ENCODE peak calls at places on chromosomes 4 and X, in eight cellular contexts. Q is lower lobe of right lung, I is SK-N-SH, O is spleen, V is PC-3, T is psoas muscle, C is left ventricle myocardium inferior, Z is tibial artery. N is an unnamed sample. For H3K27me3, the result is how much of the 10 kb centered on the place peaks cover.

GRCh38 chr4:144734522-144734921 is 88.6 kb downstream of the HHIP start:
- DNase-seq in Q (no peak), Z (no peak), I (no peak), O (no peak), V (peak), T (no peak), C (no peak), N (no peak)

GRCh38 chr4:150598906-150599305 is 17.0 kb downstream of the MAB21L2 start:
- DNase-seq in V (no peak), T (no peak), Q (no peak), C (no peak), I (no peak), Z (no peak), O (no peak), N (no peak)

GRCh38 chrX:120372667-120373370 is 10.9 kb downstream of the ATP1B4 start:
- DNase-seq in I (no peak), C (no peak), Q (no peak), T (no peak), V (no peak), O (no peak), Z (no peak), N (no peak)

GRCh38 chr4:23174179-23174578 is 481.4 kb downstream of the GBA3 start:
- DNase-seq in O (no peak), T (no peak), Z (no peak), I (no peak), V (no peak), C (no peak), Q (no peak), N (no peak)

GRCh38 chrX:100731441-100732281 is at the start of gene SYTL4:
- DNase-seq in O (peak), V (peak), Z (peak), I (peak), Q (peak), C (peak), T (peak), N (no peak)

GRCh38 chrX:149462849-149463248 is 42.3 kb downstream of the IDS start:
- DNase-seq in I (no peak), Z (no peak), Q (no peak), O (no peak), C (no peak), T (no peak), V (no peak), N (no peak)

GRCh38 chr4:152935138-152935537 is 985 bp upstream of the FHDC1 start:
- DNase-seq in Q (peak), C (no peak), V (peak), O (no peak), T (no peak), Z (no peak), I (no peak), N (no peak)

GRCh38 chr4:10088135-10089010 is 28.2 kb downstream of the WDR1 start:
- DNase-seq in I (no peak), C (no peak), T (peak), O (peak), Z (no peak), V (no peak), Q (peak), N (no peak)

GRCh38 chr4:181877329-181877848 is 365.8 kb upstream of the TENM3 start:
- DNase-seq in O (no peak), V (no peak), Z (no peak), Q (no peak), C (no peak), I (no peak), T (no peak), N (no peak)

DNA sequence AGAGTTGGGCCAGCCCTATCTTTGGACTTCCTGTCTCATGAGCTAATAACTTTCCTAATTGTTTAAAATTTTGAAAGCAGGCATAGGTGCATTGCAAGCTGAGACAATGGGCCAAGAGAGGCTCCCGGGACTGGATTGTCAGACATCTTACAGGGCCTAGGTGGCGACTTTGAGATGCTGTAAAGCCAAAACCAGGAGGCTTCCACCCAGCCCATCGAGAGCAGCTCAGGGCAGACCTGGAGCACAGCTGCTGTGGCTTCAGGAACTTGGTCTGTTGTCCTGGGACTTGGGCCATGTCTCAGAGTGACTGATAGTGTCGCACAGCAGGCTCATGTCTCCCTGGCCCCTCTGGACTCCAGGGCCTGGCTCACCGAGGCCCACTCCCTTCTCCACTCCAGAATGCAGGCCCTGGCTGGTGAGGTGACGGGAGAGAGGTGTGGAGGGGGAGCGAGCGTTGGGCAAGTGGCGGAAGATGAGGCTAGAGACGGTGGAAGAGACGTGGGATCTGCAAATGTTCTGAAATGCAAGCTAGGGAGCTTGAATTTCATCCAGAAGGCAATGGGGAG is 24.1 kb upstream of the MTM1 start:
- DNase-seq in V (peak), Z (no peak), T (no peak), C (no peak), I (no peak), Q (no peak), O (no peak), N (no peak)
- TF ChIP-seq CTCF in V (peak), Z (no peak), T (no peak), C (no peak), I (peak), Q (no peak), O (no peak), N (no peak)

DNA sequence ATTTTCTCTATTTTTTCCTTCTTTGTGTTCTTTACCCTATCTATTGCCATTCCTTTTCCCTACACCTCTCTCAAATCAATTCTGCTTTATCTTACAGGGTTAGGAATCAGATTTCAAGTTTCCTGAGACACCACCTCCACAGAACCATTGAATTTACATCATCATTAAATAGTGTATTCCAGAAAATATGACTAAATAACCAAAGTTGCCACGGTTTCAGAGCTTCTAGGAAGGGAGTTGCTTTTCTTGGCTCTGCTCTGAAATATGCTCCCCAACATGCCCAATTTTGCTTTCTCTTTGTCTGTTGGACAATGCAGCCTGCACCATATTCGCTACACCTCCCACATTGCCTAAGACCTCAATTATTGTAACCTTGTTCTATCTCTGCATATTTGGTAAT is 124.8 kb upstream of the ACSL4 start:
- DNase-seq in C (no peak), O (no peak), I (no peak), Q (no peak), Z (no peak), T (no peak), V (no peak), N (no peak)
- H3K27me3 ChIP-seq in C (under half), O (under half), I (under half), Q (under half), Z (under half), T (under half), V (under half), N (under half)

GRCh38 chrX:134716620-134717012 is 58.3 kb upstream of the PLAC1 start:
- DNase-seq in I (no peak), T (no peak), C (no peak), Z (no peak), O (no peak), V (no peak), Q (no peak), N (no peak)

GRCh38 chrX:134718329-134719317 is 60.4 kb upstream of the PLAC1 start:
- DNase-seq in Q (peak), V (peak), C (no peak), Z (peak), O (no peak), I (no peak), T (peak), N (no peak)

GRCh38 chrX:134714633-134715110 is 56.4 kb upstream of the PLAC1 start:
- DNase-seq in O (no peak), T (no peak), C (no peak), Z (no peak), V (no peak), I (no peak), Q (no peak), N (no peak)

GRCh38 chrX:134715930-134716619 is 57.8 kb upstream of the PLAC1 start:
- DNase-seq in I (no peak), O (no peak), Z (no peak), T (no peak), C (no peak), V (no peak), Q (no peak), N (no peak)

DNA sequence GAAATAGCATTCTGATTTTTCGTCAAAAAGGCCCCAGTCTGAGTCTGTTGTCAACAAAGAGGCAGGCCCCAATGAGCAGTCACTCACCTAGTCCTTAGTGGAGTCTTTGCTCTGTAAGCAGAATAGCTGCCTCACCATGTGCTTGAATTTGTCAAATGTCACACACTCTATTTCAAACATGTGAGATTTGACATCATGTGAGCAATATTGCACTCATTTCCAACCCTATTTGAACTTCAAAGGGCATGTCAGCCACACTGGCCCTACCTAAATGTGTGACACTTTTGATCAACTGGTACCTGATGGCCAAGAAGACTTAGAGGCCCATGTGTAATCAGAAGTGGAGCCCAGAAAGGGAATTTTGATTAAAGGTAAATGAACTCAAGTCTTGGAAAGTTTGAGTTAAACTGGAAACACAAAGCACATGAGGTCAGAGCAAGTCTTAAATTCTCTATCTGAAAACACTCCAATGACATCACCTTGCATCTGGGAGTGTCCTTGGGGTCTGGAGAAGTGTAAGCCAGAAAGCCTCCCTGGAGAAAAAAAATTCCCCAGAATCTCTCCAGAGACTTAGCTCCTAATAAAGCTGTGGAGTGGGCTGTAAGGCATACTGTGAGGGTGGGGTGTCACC is 59.5 kb upstream of the PLAC1 start:
- DNase-seq in C (no peak), O (no peak), Z (no peak), T (no peak), V (peak), I (no peak), Q (no peak), N (no peak)
- H3K27ac ChIP-seq in C (peak), O (no peak), Z (no peak), T (no peak), V (peak), I (peak), Q (peak), N (no peak)

GRCh38 chrX:41457618-41458192 is 10.6 kb downstream of the NYX start:
- DNase-seq in I (no peak), Z (no peak), V (peak), C (no peak), Q (no peak), O (no peak), T (no peak), N (no peak)
- TF ChIP-seq CTCF in I (peak), Z (no peak), V (peak), C (peak), Q (no peak), O (no peak), T (no peak), N (no peak)

GRCh38 chrX:96907888-96908287 is 24.2 kb downstream of the RPA4 start:
- DNase-seq in T (no peak), O (no peak), C (no peak), V (no peak), Q (no peak), I (no peak), Z (no peak), N (no peak)
- H3K27me3 ChIP-seq in T (under half), O (under half), C (under half), V (under half), Q (under half), I (under half), Z (under half), N (under half)

DNA sequence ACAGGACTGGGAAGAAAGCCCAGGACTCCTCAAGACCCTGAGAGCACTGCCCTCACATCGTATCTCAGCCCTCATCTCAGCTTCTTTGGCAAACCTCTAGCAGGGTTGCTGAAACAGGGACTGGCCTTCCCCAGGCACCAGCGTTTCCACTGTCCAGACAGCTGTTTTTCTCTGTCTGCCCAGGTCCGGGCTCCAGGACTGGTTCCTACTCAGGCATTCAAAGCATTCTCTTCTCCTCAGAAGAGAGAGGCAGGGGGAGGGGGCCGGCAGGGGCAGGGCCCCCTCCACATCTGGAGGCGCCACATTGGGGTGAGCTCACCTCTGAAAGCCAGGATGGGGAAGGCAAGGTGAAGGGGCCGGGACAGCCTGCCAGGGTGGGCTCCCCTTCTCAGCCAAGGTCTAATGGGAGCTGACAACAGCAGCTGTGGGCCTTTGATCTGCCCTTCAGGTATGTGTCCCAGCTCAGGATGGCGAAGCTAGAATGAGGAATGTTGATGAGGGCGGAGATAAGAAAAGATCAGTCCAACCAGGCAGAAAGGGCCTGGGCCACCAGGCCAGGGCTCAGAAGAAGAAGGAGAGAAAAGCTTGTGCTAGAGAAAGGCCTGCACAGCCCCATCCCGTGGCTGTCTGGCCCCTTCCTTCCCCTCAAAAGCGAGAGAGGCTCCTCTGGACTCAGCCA is 60.4 kb downstream of the PJA1 start:
- DNase-seq in O (peak), Z (no peak), C (no peak), Q (no peak), T (no peak), I (no peak), V (no peak), N (no peak)
- H3K27ac ChIP-seq in O (no peak), Z (no peak), C (no peak), Q (no peak), T (no peak), I (no peak), V (no peak), N (no peak)

DNA sequence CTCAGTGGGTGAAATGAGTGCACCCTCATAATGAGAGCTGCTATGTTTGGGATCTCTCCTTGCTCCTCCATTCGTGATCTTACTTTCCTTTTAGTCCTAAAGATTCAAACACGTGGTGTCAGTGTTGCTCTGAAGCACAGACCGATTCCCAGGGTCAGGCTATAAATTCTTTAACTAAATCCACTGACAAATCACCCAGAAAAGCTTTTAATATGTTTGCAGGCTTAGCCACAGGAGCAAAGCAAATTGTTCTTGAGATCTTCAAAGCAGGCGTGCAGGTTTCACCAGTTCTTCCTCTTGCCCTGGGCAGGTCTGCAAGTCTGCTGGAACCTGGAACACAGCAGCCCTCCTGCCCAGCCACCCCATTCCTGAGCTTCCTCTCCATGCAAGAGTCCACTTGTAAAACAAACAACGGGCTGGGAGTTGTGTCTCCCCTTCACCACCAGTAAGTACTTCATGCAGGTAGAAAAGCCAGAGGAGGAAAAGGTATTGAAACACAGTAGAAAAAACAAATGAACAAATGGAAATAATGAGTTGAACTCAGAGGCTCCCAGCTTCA is 70.1 kb upstream of the ENPP6 start:
- DNase-seq in V (peak), Z (no peak), C (no peak), O (no peak), Q (peak), I (no peak), T (no peak), N (no peak)
- TF ChIP-seq CTCF in V (peak), Z (peak), C (peak), O (no peak), Q (peak), I (peak), T (peak), N (no peak)

N was measured in CD4-positive, alpha-beta T cell.